ENCODE peak calls at places on chromosomes 6 and 20, in six cellular contexts. A is HFF-Myc; U is islet precursor cell; W is stimulated activated CD4-positive, alpha-beta T cell treated with anti-CD3 and anti-CD28 coated beads, Interleukin-12 subunit alpha, Interleukin-12 subunit beta, amount 100 ng/mL, for 48 hours; I is AML-193; T is AG09309. V is an unnamed sample.

GRCh38 chr6:169370666-169371343 is 117.2 kb upstream of the THBS2 start:
- DNase-seq in A (no peak), U (no peak), W (no peak), I (no peak), T (no peak), V (no peak)

GRCh38 chr20:59774204-59774641 is 159.2 kb downstream of the SYCP2 start:
- DNase-seq in A (no peak), U (peak), W (no peak), I (no peak), T (no peak), V (no peak)

GRCh38 chr6:12288844-12289654 is 1.1 kb upstream of the EDN1 start:
- DNase-seq in A (no peak), U (peak), W (peak), I (peak), T (no peak), V (peak)

GRCh38 chr6:32110632-32111031 is 1.5 kb upstream of the TNXB start:
- DNase-seq in A (no peak), U (no peak), W (no peak), I (no peak), T (no peak), V (no peak)

GRCh38 chr6:1896897-1897296 is 287.2 kb downstream of the FOXC1 start:
- DNase-seq in A (no peak), U (no peak), W (no peak), I (no peak), T (no peak), V (no peak)

GRCh38 chr6:193773-194310 is 98.4 kb upstream of the DUSP22 start:
- DNase-seq in A (no peak), U (peak), W (no peak), I (no peak), T (no peak), V (peak)

GRCh38 chr6:150345786-150346185 is 23.0 kb upstream of the IYD start:
- DNase-seq in A (no peak), U (no peak), W (no peak), I (no peak), T (no peak), V (no peak)

GRCh38 chr6:5723905-5724691 is 282.6 kb downstream of the NRN1 start:
- DNase-seq in A (no peak), U (peak), W (no peak), I (peak), T (no peak), V (peak)

GRCh38 chr6:123668965-123669591 is 32.3 kb upstream of the TRDN start:
- DNase-seq in A (no peak), U (no peak), W (no peak), I (no peak), T (no peak), V (no peak)

V was measured in B cell.